ENCODE peak calls at places on chromosomes 13 and 19, in ten cellular contexts. O is AG10803; J is HFF-Myc; M is CD8-positive, alpha-beta T cell; H is PC-9; E is BE2C; G is uterus; T is stomach; K is A549; N is brain microvascular endothelial cell. Z is an unnamed sample.

GRCh38 chr19:12255372-12255771 is 39.3 kb downstream of the ZNF44 start:
- DNase-seq in T (no peak), H (no peak), E (no peak), O (no peak), M (no peak), K (no peak), J (no peak), G (no peak), N (no peak), Z (no peak)

GRCh38 chr13:40220299-40220935 is 446.0 kb downstream of the FOXO1 start:
- DNase-seq in E (no peak), K (no peak), H (no peak), G (no peak), T (no peak), M (no peak), J (no peak), N (peak; percentile 59), O (peak; percentile 16), Z (peak; percentile 96)

GRCh38 chr13:114067381-114067885 is 65.0 kb downstream of the RASA3 start:
- DNase-seq in M (no peak), E (no peak), O (peak; percentile 90), G (no peak), T (no peak), H (no peak), J (peak; percentile 80), K (no peak), N (no peak), Z (no peak)

GRCh38 chr19:16376649-16377048 is 52.0 kb downstream of the KLF2 start:
- DNase-seq in N (no peak), E (peak; percentile 39), O (no peak), T (no peak), J (no peak), H (peak; percentile 9), M (peak; percentile 68), K (peak; percentile 20), G (no peak), Z (no peak)

GRCh38 chr13:31129419-31129818 is 32.3 kb downstream of the HSPH1 start:
- DNase-seq in M (no peak), K (no peak), E (no peak), G (no peak), O (no peak), T (no peak), H (no peak), N (no peak), J (no peak), Z (no peak)

GRCh38 chr19:41351339-41352245 is 2.1 kb downstream of the TGFB1 start:
- DNase-seq in J (no peak), M (peak; percentile 88), N (peak; percentile 28), E (peak; percentile 46), O (peak; percentile 42), K (no peak), H (peak; percentile 73), G (peak; percentile 66), T (peak; percentile 59), Z (peak; percentile 55)

GRCh38 chr19:1561236-1561842 is 6.8 kb downstream of the MEX3D start:
- DNase-seq in G (no peak), H (no peak), E (no peak), M (no peak), K (no peak), J (no peak), O (no peak), T (no peak), N (no peak), Z (no peak)

GRCh38 chr19:7699422-7700127 is 2.4 kb downstream of the FCER2 start:
- DNase-seq in T (no peak), O (no peak), N (no peak), M (no peak), K (no peak), E (no peak), J (no peak), H (peak; percentile 15), G (no peak), Z (no peak)

GRCh38 chr19:58095328-58095727 is 2.7 kb downstream of the ZSCAN18 start:
- DNase-seq in K (no peak), T (no peak), M (no peak), H (no peak), J (no peak), N (no peak), O (no peak), E (no peak), G (no peak), Z (no peak)

GRCh38 chr19:58097783-58098681 is at the start of gene ZSCAN18:
- DNase-seq in T (peak; percentile 96), K (peak; percentile 82), N (peak; percentile 98), M (peak; percentile 96), O (peak; percentile 87), E (peak; percentile 98), H (peak; percentile 99), G (peak; percentile 99), J (peak; percentile 40), Z (peak; percentile 98)

GRCh38 chr19:58098682-58098998 is 609 bp upstream of the ZSCAN18 start:
- DNase-seq in M (no peak), E (no peak), H (no peak), G (no peak), O (no peak), T (no peak), J (no peak), K (no peak), N (no peak), Z (no peak)

GRCh38 chr19:58096884-58097283 is 1.1 kb downstream of the ZSCAN18 start:
- DNase-seq in N (no peak), M (no peak), G (no peak), T (no peak), J (no peak), H (no peak), K (no peak), E (no peak), O (no peak), Z (no peak)

DNA sequence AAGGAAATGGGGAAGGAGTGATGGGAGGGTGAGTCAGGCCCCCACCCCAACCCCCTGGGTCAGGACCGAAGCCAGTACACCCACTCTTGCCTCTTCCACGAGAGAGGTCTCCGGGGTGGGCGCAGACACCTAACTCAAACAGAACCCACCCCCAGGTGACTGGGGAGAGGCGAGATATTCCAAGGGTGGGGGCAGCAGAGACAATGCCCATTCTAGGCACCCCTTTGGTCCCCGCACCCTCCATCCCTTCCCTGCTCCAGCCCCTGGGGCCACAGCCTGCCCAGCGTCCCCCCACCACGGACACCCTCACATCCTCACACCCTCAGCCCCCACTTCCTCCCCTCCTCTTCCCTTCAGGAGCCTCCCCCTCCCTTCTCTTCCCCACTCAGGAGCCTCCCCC is 682 bp downstream of the ZSCAN18 start:
- DNase-seq in J (no peak), G (no peak), M (no peak), K (no peak), H (no peak), T (no peak), E (no peak), O (no peak), N (no peak), Z (no peak)
- H3K4me3 ChIP-seq in J (peak overlapping the region; percentile 52), G (peak overlapping the region; percentile 90), M (peak overlapping the region; percentile 98), K (no peak overlapping the region), H (peak overlapping the region; percentile 71), T (peak overlapping the region; percentile 88), E (peak overlapping the region; percentile 82), O (peak overlapping the region; percentile 79), N (peak overlapping the region; percentile 89), Z (peak overlapping the region; percentile 93)

GRCh38 chr13:33868343-33868994 is 50.5 kb downstream of the RFC3 start:
- DNase-seq in E (no peak), K (no peak), G (no peak), M (no peak), T (no peak), J (no peak), N (no peak), H (no peak), O (no peak), Z (no peak)

GRCh38 chr13:33865945-33866344 is 48.0 kb downstream of the RFC3 start:
- DNase-seq in N (no peak), M (no peak), T (no peak), G (no peak), J (no peak), E (no peak), O (no peak), K (no peak), H (no peak), Z (no peak)

GRCh38 chr13:33870046-33870668 is 52.2 kb downstream of the RFC3 start:
- DNase-seq in E (no peak), J (no peak), K (no peak), T (no peak), M (no peak), H (no peak), G (no peak), O (no peak), N (no peak), Z (no peak)

GRCh38 chr13:33869005-33869404 is 51.1 kb downstream of the RFC3 start:
- DNase-seq in G (no peak), N (no peak), E (no peak), J (no peak), K (no peak), T (no peak), H (no peak), O (no peak), M (no peak), Z (no peak)

GRCh38 chr13:33867472-33867871 is 49.5 kb downstream of the RFC3 start:
- DNase-seq in H (no peak), M (no peak), N (no peak), J (no peak), G (no peak), K (no peak), O (no peak), T (no peak), E (no peak), Z (no peak)
- TF ChIP-seq CTCF in H (no peak), M (no peak), N (peak; percentile 47), J (peak; percentile 7), G (no peak), K (no peak), O (no peak), T (no peak), E (peak; percentile 39), Z (peak; percentile 45)

DNA sequence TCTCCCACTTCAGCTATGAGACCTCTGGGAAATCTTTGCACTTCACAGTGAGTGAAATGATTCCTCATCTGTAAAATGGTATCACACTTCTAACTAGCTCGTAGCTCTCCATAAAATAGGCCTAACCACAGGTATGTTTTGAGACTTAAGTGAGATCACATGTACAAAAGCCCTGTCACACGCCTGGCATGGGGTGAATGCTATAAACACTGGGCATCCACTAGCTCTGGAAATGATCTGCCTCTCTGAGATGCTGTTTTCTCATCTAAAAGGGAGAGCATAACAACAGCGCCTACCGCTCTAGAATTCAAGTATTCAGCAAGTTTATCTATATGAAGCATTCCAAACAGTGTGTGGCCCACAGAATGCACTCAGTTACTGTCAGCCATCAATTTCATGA is 2.2 kb downstream of the AKT2 start:
- DNase-seq in J (no peak), K (no peak), H (no peak), G (no peak), T (no peak), E (no peak), O (peak; percentile 71), N (no peak), M (no peak), Z (peak; percentile 42)
- H3K4me3 ChIP-seq in J (peak overlapping the region; percentile 70), K (no peak overlapping the region), H (peak overlapping the region; percentile 93), G (no peak overlapping the region), T (no peak overlapping the region), E (no peak overlapping the region), O (peak overlapping the region; percentile 85), N (no peak overlapping the region), M (no peak overlapping the region), Z (no peak overlapping the region)

GRCh38 chr13:63631006-63631405 is 2215.4 kb upstream of the PCDH20 start:
- DNase-seq in E (no peak), N (no peak), H (no peak), T (no peak), M (no peak), G (no peak), O (no peak), J (no peak), K (no peak), Z (no peak)

DNA sequence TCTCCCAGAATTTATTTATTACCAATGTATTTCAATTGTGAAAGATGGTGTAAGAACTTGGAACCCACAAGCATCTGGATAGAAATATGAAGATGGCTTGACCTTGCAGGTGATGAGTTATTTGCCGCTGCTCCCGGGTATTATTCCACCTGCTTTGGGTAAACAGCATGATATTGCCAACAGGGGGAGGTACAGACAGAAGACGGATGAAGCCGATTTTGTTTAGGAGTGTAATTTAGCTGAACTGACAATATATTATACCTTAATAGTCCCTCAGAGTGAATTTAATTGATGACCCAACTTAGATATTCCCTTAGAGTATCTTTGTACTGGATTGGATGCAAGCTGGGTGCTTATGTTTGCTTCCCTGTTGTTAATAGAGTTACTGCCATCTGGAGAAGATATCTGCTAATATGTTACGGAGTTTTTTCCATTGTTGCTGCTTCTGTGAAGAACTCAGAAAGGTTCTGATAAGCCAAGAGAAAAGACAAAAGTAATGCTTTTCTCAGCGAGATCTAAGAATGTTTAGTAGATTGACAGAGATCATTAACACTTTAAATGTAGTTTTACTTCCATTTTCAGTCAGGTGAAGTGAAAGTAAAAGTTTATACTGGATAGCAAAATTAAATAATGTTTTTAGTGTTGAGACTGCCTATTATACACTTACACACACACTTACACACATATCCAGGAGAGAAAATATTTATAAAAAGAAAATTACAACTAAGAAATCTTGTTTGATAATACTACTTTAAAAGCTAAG is 2220.8 kb upstream of the PCDH20 start:
- DNase-seq in M (no peak), G (no peak), T (no peak), O (no peak), E (peak; percentile 15), J (no peak), H (peak; percentile 0), K (peak; percentile 14), N (no peak), Z (peak; percentile 42)
- TF ChIP-seq CTCF in M (no peak), G (no peak), T (no peak), O (no peak), E (peak; percentile 69), J (no peak), H (no peak), K (peak; percentile 24), N (peak; percentile 36), Z (peak; percentile 54)

Z was measured in choroid plexus epithelial cell.